ENCODE peak calls at places on chromosomes 1 and 21, in five cellular contexts. One of them, this sample, is unnamed.

GRCh38 chr1:67137307-67137753 is 2.6 kb upstream of the C1orf141 start:
- ATAC-seq in pancreas: peak
- ATAC-seq in activated CD8-positive, alpha-beta memory T cell treated with anti-CD3 and anti-CD28 coated beads, Interleukin-2, amount 10 ng/mL, durations not matched to agents 7 days and 5 days: no peak
- ATAC-seq in natural killer cell: no peak
- ATAC-seq in activated B cell treated with CpG ODN at 0.5 μM for 24 hours: no peak
- ATAC-seq in this sample: no peak

GRCh38 chr1:9628541-9629444 is 22.7 kb upstream of the PIK3CD start:
- ATAC-seq in pancreas: no peak
- ATAC-seq in activated CD8-positive, alpha-beta memory T cell treated with anti-CD3 and anti-CD28 coated beads, Interleukin-2, amount 10 ng/mL, durations not matched to agents 7 days and 5 days: peak
- ATAC-seq in natural killer cell: peak
- ATAC-seq in activated B cell treated with CpG ODN at 0.5 μM for 24 hours: peak
- ATAC-seq in this sample: peak

GRCh38 chr1:165696625-165697100 is 1.7 kb downstream of the ALDH9A1 start:
- ATAC-seq in pancreas: no peak
- ATAC-seq in activated CD8-positive, alpha-beta memory T cell treated with anti-CD3 and anti-CD28 coated beads, Interleukin-2, amount 10 ng/mL, durations not matched to agents 7 days and 5 days: no peak
- ATAC-seq in natural killer cell: no peak
- ATAC-seq in activated B cell treated with CpG ODN at 0.5 μM for 24 hours: no peak
- ATAC-seq in this sample: no peak

GRCh38 chr1:207882692-207883091 is 28.2 kb downstream of the CD34 start:
- ATAC-seq in pancreas: no peak
- ATAC-seq in activated CD8-positive, alpha-beta memory T cell treated with anti-CD3 and anti-CD28 coated beads, Interleukin-2, amount 10 ng/mL, durations not matched to agents 7 days and 5 days: peak
- ATAC-seq in natural killer cell: peak
- ATAC-seq in activated B cell treated with CpG ODN at 0.5 μM for 24 hours: no peak
- ATAC-seq in this sample: peak

GRCh38 chr21:15051652-15052554 is 12.9 kb downstream of the NRIP1 start:
- ATAC-seq in pancreas: peak
- ATAC-seq in activated CD8-positive, alpha-beta memory T cell treated with anti-CD3 and anti-CD28 coated beads, Interleukin-2, amount 10 ng/mL, durations not matched to agents 7 days and 5 days: peak
- ATAC-seq in natural killer cell: peak
- ATAC-seq in activated B cell treated with CpG ODN at 0.5 μM for 24 hours: peak
- ATAC-seq in this sample: peak

GRCh38 chr1:28928306-28928987 is 14.1 kb downstream of the EPB41 start:
- ATAC-seq in pancreas: peak
- ATAC-seq in activated CD8-positive, alpha-beta memory T cell treated with anti-CD3 and anti-CD28 coated beads, Interleukin-2, amount 10 ng/mL, durations not matched to agents 7 days and 5 days: peak
- ATAC-seq in natural killer cell: peak
- ATAC-seq in activated B cell treated with CpG ODN at 0.5 μM for 24 hours: no peak
- ATAC-seq in this sample: peak

GRCh38 chr1:220219136-220219442 is 53.2 kb downstream of the RAB3GAP2 start:
- ATAC-seq in pancreas: no peak
- ATAC-seq in activated CD8-positive, alpha-beta memory T cell treated with anti-CD3 and anti-CD28 coated beads, Interleukin-2, amount 10 ng/mL, durations not matched to agents 7 days and 5 days: no peak
- ATAC-seq in natural killer cell: no peak
- ATAC-seq in activated B cell treated with CpG ODN at 0.5 μM for 24 hours: no peak
- ATAC-seq in this sample: no peak

GRCh38 chr21:46014828-46015227 is 33.3 kb downstream of the COL6A1 start:
- ATAC-seq in pancreas: no peak
- ATAC-seq in activated CD8-positive, alpha-beta memory T cell treated with anti-CD3 and anti-CD28 coated beads, Interleukin-2, amount 10 ng/mL, durations not matched to agents 7 days and 5 days: no peak
- ATAC-seq in natural killer cell: no peak
- ATAC-seq in activated B cell treated with CpG ODN at 0.5 μM for 24 hours: no peak
- ATAC-seq in this sample: no peak

GRCh38 chr1:87869563-87869962 is 540.9 kb downstream of the LMO4 start:
- ATAC-seq in pancreas: no peak
- ATAC-seq in activated CD8-positive, alpha-beta memory T cell treated with anti-CD3 and anti-CD28 coated beads, Interleukin-2, amount 10 ng/mL, durations not matched to agents 7 days and 5 days: no peak
- ATAC-seq in natural killer cell: no peak
- ATAC-seq in activated B cell treated with CpG ODN at 0.5 μM for 24 hours: no peak
- ATAC-seq in this sample: no peak

GRCh38 chr1:221841291-221841982 is 99.5 kb upstream of the DUSP10 start:
- ATAC-seq in pancreas: no peak
- ATAC-seq in activated CD8-positive, alpha-beta memory T cell treated with anti-CD3 and anti-CD28 coated beads, Interleukin-2, amount 10 ng/mL, durations not matched to agents 7 days and 5 days: no peak
- ATAC-seq in natural killer cell: no peak
- ATAC-seq in activated B cell treated with CpG ODN at 0.5 μM for 24 hours: no peak
- ATAC-seq in this sample: no peak

GRCh38 chr1:206049293-206049692 is 3.7 kb upstream of the RHEX start:
- ATAC-seq in pancreas: no peak
- ATAC-seq in activated CD8-positive, alpha-beta memory T cell treated with anti-CD3 and anti-CD28 coated beads, Interleukin-2, amount 10 ng/mL, durations not matched to agents 7 days and 5 days: no peak
- ATAC-seq in natural killer cell: peak
- ATAC-seq in activated B cell treated with CpG ODN at 0.5 μM for 24 hours: peak
- ATAC-seq in this sample: peak

This sample was measured in activated T-helper 17 cell treated with anti-CD3 and anti-CD28 coated beads, Interleukin-2, amount 50 U/mL, for 72 hours.